ENCODE peak calls at places on chromosomes 1 and 21, in six cellular contexts. One of them, this sample, is unnamed.

GRCh38 chr1:44019398-44020044 is 11.7 kb downstream of the SLC6A9 start:
- DNase-seq in astrocyte of the cerebellum: no peak
- DNase-seq in testis: no peak
- DNase-seq in transverse colon: no peak
- DNase-seq in IMR-90: no peak
- DNase-seq in GM12864: no peak
- DNase-seq in this sample: no peak

GRCh38 chr1:91754348-91754747 is 131.6 kb downstream of the TGFBR3 start:
- DNase-seq in astrocyte of the cerebellum: no peak
- DNase-seq in testis: no peak
- DNase-seq in transverse colon: no peak
- DNase-seq in IMR-90: peak
- DNase-seq in GM12864: peak
- DNase-seq in this sample: no peak

GRCh38 chr1:117366281-117366981 is 818 bp upstream of the MAN1A2 start:
- DNase-seq in astrocyte of the cerebellum: peak
- DNase-seq in testis: peak
- DNase-seq in transverse colon: peak
- DNase-seq in IMR-90: peak
- DNase-seq in GM12864: no peak
- DNase-seq in this sample: peak

GRCh38 chr1:183417691-183418491 is at the start of gene NMNAT2:
- DNase-seq in astrocyte of the cerebellum: no peak
- DNase-seq in testis: peak
- DNase-seq in transverse colon: no peak
- DNase-seq in IMR-90: peak
- DNase-seq in GM12864: no peak
- DNase-seq in this sample: no peak

GRCh38 chr1:26081267-26082019 is 14.0 kb upstream of the TRIM63 start:
- DNase-seq in astrocyte of the cerebellum: no peak
- DNase-seq in testis: no peak
- DNase-seq in transverse colon: no peak
- DNase-seq in IMR-90: no peak
- DNase-seq in GM12864: no peak
- DNase-seq in this sample: no peak

GRCh38 chr21:36747114-36747814 is 48.3 kb downstream of the SIM2 start:
- DNase-seq in astrocyte of the cerebellum: no peak
- DNase-seq in testis: no peak
- DNase-seq in transverse colon: no peak
- DNase-seq in IMR-90: no peak
- DNase-seq in GM12864: no peak
- DNase-seq in this sample: no peak

GRCh38 chr1:168960595-168960994 is 145.9 kb upstream of the ATP1B1 start:
- DNase-seq in astrocyte of the cerebellum: no peak
- DNase-seq in testis: peak
- DNase-seq in transverse colon: peak
- DNase-seq in IMR-90: no peak
- DNase-seq in GM12864: no peak
- DNase-seq in this sample: no peak

GRCh38 chr21:45102391-45102932 is 28.1 kb downstream of the ADARB1 start:
- DNase-seq in astrocyte of the cerebellum: no peak
- DNase-seq in testis: no peak
- DNase-seq in transverse colon: peak
- DNase-seq in IMR-90: no peak
- DNase-seq in GM12864: no peak
- DNase-seq in this sample: peak

GRCh38 chr1:12594966-12595838 is 22.8 kb downstream of the DHRS3 start:
- DNase-seq in astrocyte of the cerebellum: no peak
- DNase-seq in testis: no peak
- DNase-seq in transverse colon: peak
- DNase-seq in IMR-90: peak
- DNase-seq in GM12864: no peak
- DNase-seq in this sample: no peak

GRCh38 chr1:152328801-152329391 is 3.9 kb upstream of the FLG start:
- DNase-seq in astrocyte of the cerebellum: no peak
- DNase-seq in testis: no peak
- DNase-seq in transverse colon: no peak
- DNase-seq in IMR-90: no peak
- DNase-seq in GM12864: no peak
- DNase-seq in this sample: peak

GRCh38 chr1:13605159-13605558 is 21.5 kb downstream of the PDPN start:
- DNase-seq in astrocyte of the cerebellum: peak
- DNase-seq in testis: no peak
- DNase-seq in transverse colon: no peak
- DNase-seq in IMR-90: peak
- DNase-seq in GM12864: no peak
- DNase-seq in this sample: peak

GRCh38 chr1:110465038-110465813 is 14.3 kb downstream of the PROK1 start:
- DNase-seq in astrocyte of the cerebellum: no peak
- DNase-seq in testis: no peak
- DNase-seq in transverse colon: no peak
- DNase-seq in IMR-90: no peak
- DNase-seq in GM12864: no peak
- DNase-seq in this sample: no peak

GRCh38 chr1:206025283-206025820 is 1.7 kb upstream of the CTSE start:
- DNase-seq in astrocyte of the cerebellum: no peak
- DNase-seq in testis: no peak
- DNase-seq in transverse colon: no peak
- DNase-seq in IMR-90: no peak
- DNase-seq in GM12864: no peak
- DNase-seq in this sample: no peak

GRCh38 chr1:53088616-53089300 is 26.7 kb downstream of the PODN start:
- DNase-seq in astrocyte of the cerebellum: no peak
- DNase-seq in testis: no peak
- DNase-seq in transverse colon: no peak
- DNase-seq in IMR-90: no peak
- DNase-seq in GM12864: no peak
- DNase-seq in this sample: no peak

GRCh38 chr1:8690253-8690525 is 127.3 kb downstream of the RERE start:
- DNase-seq in astrocyte of the cerebellum: no peak
- DNase-seq in testis: no peak
- DNase-seq in transverse colon: no peak
- DNase-seq in IMR-90: no peak
- DNase-seq in GM12864: no peak
- DNase-seq in this sample: no peak

GRCh38 chr21:43597052-43597451 is 62.2 kb downstream of the HSF2BP start:
- DNase-seq in astrocyte of the cerebellum: peak
- DNase-seq in testis: no peak
- DNase-seq in transverse colon: no peak
- DNase-seq in IMR-90: peak
- DNase-seq in GM12864: no peak
- DNase-seq in this sample: no peak

GRCh38 chr1:46205794-46206193 is 2.7 kb downstream of the LURAP1 start:
- DNase-seq in astrocyte of the cerebellum: no peak
- DNase-seq in testis: no peak
- DNase-seq in transverse colon: no peak
- DNase-seq in IMR-90: no peak
- DNase-seq in GM12864: no peak
- DNase-seq in this sample: no peak

GRCh38 chr1:41673806-41674205 is 189.3 kb upstream of the EDN2 start:
- DNase-seq in astrocyte of the cerebellum: no peak
- DNase-seq in testis: no peak
- DNase-seq in transverse colon: no peak
- DNase-seq in IMR-90: peak
- DNase-seq in GM12864: no peak
- DNase-seq in this sample: no peak

GRCh38 chr21:46122241-46122671 is 24.3 kb downstream of the COL6A2 start:
- DNase-seq in astrocyte of the cerebellum: no peak
- DNase-seq in testis: peak
- DNase-seq in transverse colon: peak
- DNase-seq in IMR-90: peak
- DNase-seq in GM12864: no peak
- DNase-seq in this sample: no peak

GRCh38 chr1:155691992-155692528 is 3.2 kb downstream of the DAP3 start:
- DNase-seq in astrocyte of the cerebellum: no peak
- DNase-seq in testis: peak
- DNase-seq in transverse colon: no peak
- DNase-seq in IMR-90: no peak
- DNase-seq in GM12864: no peak
- DNase-seq in this sample: no peak

GRCh38 chr1:168628807-168629206 is 52.4 kb downstream of the XCL1 start:
- DNase-seq in astrocyte of the cerebellum: no peak
- DNase-seq in testis: no peak
- DNase-seq in transverse colon: no peak
- DNase-seq in IMR-90: peak
- DNase-seq in GM12864: no peak
- DNase-seq in this sample: no peak

GRCh38 chr1:167765496-167765895 is 43.7 kb downstream of the MPZL1 start:
- DNase-seq in astrocyte of the cerebellum: no peak
- DNase-seq in testis: no peak
- DNase-seq in transverse colon: no peak
- DNase-seq in IMR-90: no peak
- DNase-seq in GM12864: no peak
- DNase-seq in this sample: no peak

GRCh38 chr1:100232156-100232555 is 17.5 kb downstream of the DBT start:
- DNase-seq in astrocyte of the cerebellum: no peak
- DNase-seq in testis: no peak
- DNase-seq in transverse colon: no peak
- DNase-seq in IMR-90: no peak
- DNase-seq in GM12864: no peak
- DNase-seq in this sample: no peak

GRCh38 chr1:2956571-2956970 is 64.7 kb upstream of the ACTRT2 start:
- DNase-seq in astrocyte of the cerebellum: no peak
- DNase-seq in testis: no peak
- DNase-seq in transverse colon: no peak
- DNase-seq in IMR-90: no peak
- DNase-seq in GM12864: no peak
- DNase-seq in this sample: no peak

GRCh38 chr1:179793281-179793680 is 50.2 kb downstream of the FAM163A start:
- DNase-seq in astrocyte of the cerebellum: no peak
- DNase-seq in testis: no peak
- DNase-seq in transverse colon: no peak
- DNase-seq in IMR-90: no peak
- DNase-seq in GM12864: no peak
- DNase-seq in this sample: no peak

GRCh38 chr1:34199927-34200326 is 23.2 kb downstream of the C1orf94 start:
- DNase-seq in astrocyte of the cerebellum: peak
- DNase-seq in testis: no peak
- DNase-seq in transverse colon: no peak
- DNase-seq in IMR-90: peak
- DNase-seq in GM12864: no peak
- DNase-seq in this sample: no peak

GRCh38 chr1:94669213-94669612 is 127.7 kb upstream of the F3 start:
- DNase-seq in astrocyte of the cerebellum: no peak
- DNase-seq in testis: no peak
- DNase-seq in transverse colon: no peak
- DNase-seq in IMR-90: peak
- DNase-seq in GM12864: no peak
- DNase-seq in this sample: no peak

GRCh38 chr1:42777860-42778259 is 6.9 kb upstream of the TMEM269 start:
- DNase-seq in astrocyte of the cerebellum: peak
- DNase-seq in testis: peak
- DNase-seq in transverse colon: no peak
- DNase-seq in IMR-90: peak
- DNase-seq in GM12864: no peak
- DNase-seq in this sample: no peak

GRCh38 chr1:161314201-161314981 is at the start of gene SDHC:
- DNase-seq in astrocyte of the cerebellum: peak
- DNase-seq in testis: peak
- DNase-seq in transverse colon: peak
- DNase-seq in IMR-90: peak
- DNase-seq in GM12864: peak
- DNase-seq in this sample: peak
- TF ChIP-seq CTCF in astrocyte of the cerebellum: peak
- TF ChIP-seq CTCF in testis: no peak
- TF ChIP-seq CTCF in transverse colon: no peak
- TF ChIP-seq CTCF in IMR-90: peak
- TF ChIP-seq CTCF in GM12864: peak
- TF ChIP-seq CTCF in this sample: peak

DNA sequence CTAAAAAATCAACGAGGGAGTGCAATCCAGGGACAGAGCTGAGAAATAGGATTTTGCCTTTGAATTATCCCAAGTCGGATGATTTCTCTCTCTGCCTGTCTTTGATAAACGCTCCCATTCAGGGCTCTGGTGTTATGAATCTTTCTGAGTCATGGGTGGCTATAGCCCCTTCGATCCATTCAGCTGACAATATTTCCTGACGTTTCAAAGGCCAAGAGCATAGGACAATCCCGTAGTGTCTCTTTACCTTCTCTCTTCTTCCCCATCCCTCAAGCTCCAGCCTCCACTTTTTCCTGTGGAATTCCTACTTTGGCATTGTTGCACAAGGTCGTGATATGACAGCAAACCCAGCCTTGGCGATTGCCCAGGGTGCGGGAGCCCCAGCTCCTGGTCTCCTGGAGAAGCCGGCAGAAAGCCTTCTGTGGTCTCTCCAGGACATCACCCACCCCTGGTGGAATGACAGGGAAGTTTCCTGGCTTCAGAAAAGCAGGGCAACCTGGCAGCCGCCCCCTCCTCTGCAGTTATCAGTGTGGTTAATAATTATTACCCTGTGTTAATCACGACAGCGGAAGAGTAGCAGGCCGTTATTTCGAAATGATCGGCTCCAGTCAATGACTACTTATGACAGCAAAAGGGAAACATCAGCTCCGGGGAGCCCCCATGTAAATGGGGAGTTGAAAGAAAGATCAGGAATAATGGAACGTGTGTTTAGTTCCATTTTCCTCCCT is 8.1 kb upstream of the PLXNA2 start:
- DNase-seq in astrocyte of the cerebellum: no peak
- DNase-seq in testis: peak
- DNase-seq in transverse colon: no peak
- DNase-seq in IMR-90: no peak
- DNase-seq in GM12864: no peak
- DNase-seq in this sample: no peak
- TF ChIP-seq CTCF in astrocyte of the cerebellum: peak
- TF ChIP-seq CTCF in testis: peak
- TF ChIP-seq CTCF in transverse colon: peak
- TF ChIP-seq CTCF in IMR-90: peak
- TF ChIP-seq CTCF in GM12864: no peak
- TF ChIP-seq CTCF in this sample: peak

GRCh38 chr1:37015713-37016112 is 18.6 kb downstream of the GRIK3 start:
- DNase-seq in astrocyte of the cerebellum: no peak
- DNase-seq in testis: no peak
- DNase-seq in transverse colon: no peak
- DNase-seq in IMR-90: no peak
- DNase-seq in GM12864: no peak
- DNase-seq in this sample: no peak

GRCh38 chr1:37017737-37018136 is 16.6 kb downstream of the GRIK3 start:
- DNase-seq in astrocyte of the cerebellum: no peak
- DNase-seq in testis: no peak
- DNase-seq in transverse colon: no peak
- DNase-seq in IMR-90: no peak
- DNase-seq in GM12864: no peak
- DNase-seq in this sample: no peak

GRCh38 chr1:37016121-37016520 is 18.2 kb downstream of the GRIK3 start:
- DNase-seq in astrocyte of the cerebellum: no peak
- DNase-seq in testis: no peak
- DNase-seq in transverse colon: no peak
- DNase-seq in IMR-90: no peak
- DNase-seq in GM12864: no peak
- DNase-seq in this sample: no peak

GRCh38 chr1:37020653-37021277 is 13.6 kb downstream of the GRIK3 start:
- DNase-seq in astrocyte of the cerebellum: no peak
- DNase-seq in testis: peak
- DNase-seq in transverse colon: no peak
- DNase-seq in IMR-90: no peak
- DNase-seq in GM12864: no peak
- DNase-seq in this sample: no peak
- TF ChIP-seq CTCF in astrocyte of the cerebellum: no peak
- TF ChIP-seq CTCF in testis: no peak
- TF ChIP-seq CTCF in transverse colon: no peak
- TF ChIP-seq CTCF in IMR-90: no peak
- TF ChIP-seq CTCF in GM12864: peak
- TF ChIP-seq CTCF in this sample: no peak

GRCh38 chr1:223161321-223161720 is 18.3 kb upstream of the TLR5 start:
- DNase-seq in astrocyte of the cerebellum: no peak
- DNase-seq in testis: no peak
- DNase-seq in transverse colon: no peak
- DNase-seq in IMR-90: no peak
- DNase-seq in GM12864: no peak
- DNase-seq in this sample: no peak
- TF ChIP-seq CTCF in astrocyte of the cerebellum: no peak
- TF ChIP-seq CTCF in testis: no peak
- TF ChIP-seq CTCF in transverse colon: no peak
- TF ChIP-seq CTCF in IMR-90: no peak
- TF ChIP-seq CTCF in GM12864: peak
- TF ChIP-seq CTCF in this sample: no peak

This sample was measured in AG09319.